ENCODE peak calls at places on chromosomes 6 and 20, in five cellular contexts. D, N, U, G and E are unnamed samples.

GRCh38 chr6:145865595-145865994 is 51.0 kb upstream of the FBXO30 start:
- DNase-seq in D (no peak), N (no peak), U (no peak), G (no peak), E (peak)

GRCh38 chr6:134421496-134421895 is 103.6 kb upstream of the SGK1 start:
- DNase-seq in D (no peak), N (peak), U (no peak), G (no peak), E (no peak)

GRCh38 chr6:97394160-97394748 is 111.2 kb upstream of the MMS22L start:
- DNase-seq in D (peak), N (peak), U (peak), G (peak), E (peak)

GRCh38 chr6:118562959-118563358 is 14.9 kb downstream of the PLN start:
- DNase-seq in D (no peak), N (no peak), U (no peak), G (no peak), E (no peak)

GRCh38 chr6:18585032-18585573 is 198.0 kb downstream of the RNF144B start:
- DNase-seq in D (no peak), N (peak), U (peak), G (no peak), E (no peak)

GRCh38 chr6:132768051-132768517 is 10.4 kb upstream of the VNN2 start:
- DNase-seq in D (no peak), N (peak), U (no peak), G (peak), E (no peak)

GRCh38 chr6:5937516-5937915 is 69.2 kb downstream of the NRN1 start:
- DNase-seq in D (no peak), N (no peak), U (no peak), G (no peak), E (no peak)

GRCh38 chr20:57638173-57638894 is 18.1 kb upstream of the ZBP1 start:
- DNase-seq in D (no peak), N (no peak), U (no peak), G (no peak), E (no peak)

GRCh38 chr6:116349216-116349615 is 21.5 kb upstream of the DSE start:
- DNase-seq in D (no peak), N (no peak), U (no peak), G (no peak), E (no peak)

GRCh38 chr20:10369723-10370090 is 64.3 kb downstream of the MKKS start:
- DNase-seq in D (no peak), N (peak), U (peak), G (no peak), E (no peak)

GRCh38 chr6:165588515-165588914 is 74.5 kb downstream of the PDE10A start:
- DNase-seq in D (no peak), N (no peak), U (no peak), G (no peak), E (no peak)

GRCh38 chr20:31695849-31696804 is 26.5 kb downstream of the BCL2L1 start:
- DNase-seq in D (no peak), N (peak), U (peak), G (no peak), E (no peak)

GRCh38 chr6:132813173-132813856 is 1.1 kb upstream of the RPS12 start:
- DNase-seq in D (no peak), N (peak), U (no peak), G (peak), E (peak)

GRCh38 chr6:30877419-30878262 is 6.7 kb upstream of the DDR1 start:
- DNase-seq in D (peak), N (peak), U (peak), G (peak), E (peak)

GRCh38 chr20:44967207-44967807 is 995 bp downstream of the STK4 start:
- DNase-seq in D (no peak), N (no peak), U (no peak), G (peak), E (peak)

GRCh38 chr20:24630486-24631172 is 161.2 kb downstream of the SYNDIG1 start:
- DNase-seq in D (no peak), N (no peak), U (no peak), G (no peak), E (no peak)

GRCh38 chr20:33005132-33005566 is 916 bp upstream of the SUN5 start:
- DNase-seq in D (peak), N (peak), U (no peak), G (peak), E (peak)

GRCh38 chr6:156639023-156639728 is 138.0 kb upstream of the ARID1B start:
- DNase-seq in D (no peak), N (no peak), U (no peak), G (no peak), E (no peak)

GRCh38 chr20:40776702-40777457 is 87.8 kb upstream of the MAFB start:
- DNase-seq in D (no peak), N (no peak), U (no peak), G (no peak), E (no peak)

GRCh38 chr6:2081155-2082138 is 164.0 kb downstream of the GMDS start:
- DNase-seq in D (no peak), N (no peak), U (no peak), G (peak), E (peak)

GRCh38 chr6:14177413-14178082 is 60.0 kb downstream of the CD83 start:
- DNase-seq in D (no peak), N (no peak), U (no peak), G (no peak), E (no peak)

GRCh38 chr20:6832811-6833210 is 65.3 kb downstream of the BMP2 start:
- DNase-seq in D (no peak), N (no peak), U (no peak), G (no peak), E (no peak)

GRCh38 chr20:59403261-59403961 is 103.0 kb downstream of the EDN3 start:
- DNase-seq in D (no peak), N (no peak), U (no peak), G (peak), E (peak)

GRCh38 chr6:333379-334002 is 41.2 kb downstream of the DUSP22 start:
- DNase-seq in D (no peak), N (no peak), U (no peak), G (no peak), E (no peak)

GRCh38 chr6:166636191-166636938 is 9.3 kb upstream of the RPS6KA2 start:
- DNase-seq in D (no peak), N (no peak), U (no peak), G (no peak), E (no peak)

GRCh38 chr6:127518212-127518709 is 874 bp downstream of the MTCL3 start:
- DNase-seq in D (no peak), N (no peak), U (no peak), G (no peak), E (no peak)

GRCh38 chr6:15573376-15573775 is 89.5 kb downstream of the DTNBP1 start:
- DNase-seq in D (no peak), N (no peak), U (no peak), G (no peak), E (no peak)

GRCh38 chr20:16020971-16021370 is 552.3 kb downstream of the KIF16B start:
- DNase-seq in D (no peak), N (peak), U (no peak), G (no peak), E (no peak)

GRCh38 chr6:162856885-162857284 is 129.1 kb downstream of the PACRG start:
- DNase-seq in D (no peak), N (peak), U (peak), G (no peak), E (no peak)

GRCh38 chr6:29753309-29753644 is 30.0 kb downstream of the HLA-F start:
- DNase-seq in D (no peak), N (no peak), U (no peak), G (no peak), E (no peak)

GRCh38 chr20:17957505-17958325 is 10.9 kb downstream of the SNX5 start:
- DNase-seq in D (no peak), N (no peak), U (no peak), G (no peak), E (no peak)

GRCh38 chr20:57195023-57195758 is 71.2 kb downstream of the BMP7 start:
- DNase-seq in D (no peak), N (no peak), U (no peak), G (no peak), E (no peak)

GRCh38 chr6:10759884-10760329 is 12.3 kb downstream of the TMEM14B start:
- DNase-seq in D (no peak), N (peak), U (peak), G (no peak), E (no peak)

GRCh38 chr6:168619560-168620314 is 178.8 kb downstream of the SMOC2 start:
- DNase-seq in D (no peak), N (no peak), U (no peak), G (no peak), E (peak)

GRCh38 chr6:74607934-74608333 is 597.9 kb downstream of the COL12A1 start:
- DNase-seq in D (no peak), N (peak), U (no peak), G (no peak), E (no peak)

GRCh38 chr6:64539917-64540316 is 904.3 kb downstream of the PHF3 start:
- DNase-seq in D (no peak), N (no peak), U (no peak), G (no peak), E (no peak)